ENCODE peak calls at places on chromosomes 1 and 21, in eight cellular contexts. I, X, L, J, G, N, T and B are unnamed samples.
A peak's percentile ranks its signal among the peaks of the same experiment; 100 is the strongest.

GRCh38 chr1:23167353-23168078 is 1.1 kb downstream of the LUZP1 start:
- DNase-seq in X (peak; percentile 84), G (peak; percentile 69), L (peak; percentile 88), N (peak; percentile 79), I (peak; percentile 81), J (no peak), T (peak; percentile 85), B (peak; percentile 90)

GRCh38 chr21:38468989-38469388 is 29.3 kb downstream of the ERG start:
- DNase-seq in L (no peak), I (no peak), X (no peak), G (no peak), J (no peak), N (no peak), T (no peak), B (no peak)

GRCh38 chr1:14363191-14363590 is 235.3 kb upstream of the KAZN start:
- DNase-seq in T (no peak), N (no peak), X (no peak), J (no peak), L (no peak), G (no peak), I (no peak), B (no peak)

GRCh38 chr1:21621051-21621450 is 48.1 kb downstream of the RAP1GAP start:
- DNase-seq in X (no peak), N (no peak), I (no peak), J (no peak), T (no peak), G (no peak), L (no peak), B (no peak)

GRCh38 chr1:39103321-39104157 is 77.4 kb downstream of the NDUFS5 start:
- DNase-seq in J (no peak), G (no peak), T (no peak), I (no peak), N (no peak), X (no peak), L (no peak), B (no peak)

GRCh38 chr1:22912311-22912710 is 60.4 kb downstream of the LACTBL1 start:
- DNase-seq in X (no peak), G (no peak), I (no peak), J (no peak), N (no peak), T (no peak), L (no peak), B (no peak)

GRCh38 chr1:169321539-169321938 is 46.1 kb downstream of the NME7 start:
- DNase-seq in I (no peak), T (no peak), L (no peak), J (peak; percentile 28), N (no peak), G (no peak), X (no peak), B (no peak)

GRCh38 chr1:223662943-223663342 is 2.6 kb downstream of the CAPN8 start:
- DNase-seq in X (no peak), L (no peak), T (no peak), N (no peak), J (no peak), G (no peak), I (no peak), B (no peak)

GRCh38 chr1:174788981-174789380 is 210.8 kb upstream of the CACYBP start:
- DNase-seq in G (no peak), J (no peak), I (no peak), N (no peak), T (no peak), X (no peak), L (no peak), B (no peak)

GRCh38 chr1:40627987-40628902 is 37.2 kb downstream of the RIMS3 start:
- DNase-seq in T (no peak), L (no peak), I (no peak), N (no peak), X (no peak), J (no peak), G (no peak), B (no peak)

GRCh38 chr1:235902638-235903542 is 36.2 kb upstream of the LYST start:
- DNase-seq in X (no peak), T (no peak), N (no peak), J (peak; percentile 79), I (no peak), L (no peak), G (peak; percentile 78), B (peak; percentile 90)

GRCh38 chr1:168235937-168236336 is 10.1 kb downstream of the SFT2D2 start:
- DNase-seq in X (no peak), J (no peak), I (no peak), G (no peak), L (no peak), N (no peak), T (no peak), B (no peak)

GRCh38 chr1:70706381-70707173 is 295.5 kb downstream of the CTH start:
- DNase-seq in G (no peak), L (no peak), X (peak; percentile 79), I (no peak), N (no peak), T (no peak), J (no peak), B (peak; percentile 6)

DNA sequence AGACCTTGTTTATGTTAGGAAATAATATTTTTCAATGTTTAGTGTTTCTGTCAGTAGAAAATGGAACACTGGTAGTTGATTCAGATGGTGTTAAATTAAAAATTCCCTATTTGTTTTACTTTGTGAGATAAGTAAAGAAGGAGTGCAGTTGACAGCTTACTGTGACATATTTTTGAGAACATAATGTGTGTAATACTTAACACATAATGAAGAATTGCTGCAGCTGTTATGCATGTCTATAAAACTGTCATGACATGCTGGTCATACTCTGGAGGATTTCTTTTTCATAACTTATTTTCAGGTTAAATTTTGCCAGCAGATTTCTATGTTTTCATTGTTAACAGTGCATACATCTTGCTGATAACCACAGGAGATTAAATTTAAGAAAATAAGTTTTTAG is 296.1 kb downstream of the CTH start:
- DNase-seq in J (no peak), X (no peak), N (no peak), I (no peak), T (no peak), G (no peak), L (no peak), B (no peak)
- TF ChIP-seq POLR2AphosphoS5 in J (no peak), X (no peak), N (no peak), I (no peak), T (no peak), G (no peak), L (no peak), B (no peak)

DNA sequence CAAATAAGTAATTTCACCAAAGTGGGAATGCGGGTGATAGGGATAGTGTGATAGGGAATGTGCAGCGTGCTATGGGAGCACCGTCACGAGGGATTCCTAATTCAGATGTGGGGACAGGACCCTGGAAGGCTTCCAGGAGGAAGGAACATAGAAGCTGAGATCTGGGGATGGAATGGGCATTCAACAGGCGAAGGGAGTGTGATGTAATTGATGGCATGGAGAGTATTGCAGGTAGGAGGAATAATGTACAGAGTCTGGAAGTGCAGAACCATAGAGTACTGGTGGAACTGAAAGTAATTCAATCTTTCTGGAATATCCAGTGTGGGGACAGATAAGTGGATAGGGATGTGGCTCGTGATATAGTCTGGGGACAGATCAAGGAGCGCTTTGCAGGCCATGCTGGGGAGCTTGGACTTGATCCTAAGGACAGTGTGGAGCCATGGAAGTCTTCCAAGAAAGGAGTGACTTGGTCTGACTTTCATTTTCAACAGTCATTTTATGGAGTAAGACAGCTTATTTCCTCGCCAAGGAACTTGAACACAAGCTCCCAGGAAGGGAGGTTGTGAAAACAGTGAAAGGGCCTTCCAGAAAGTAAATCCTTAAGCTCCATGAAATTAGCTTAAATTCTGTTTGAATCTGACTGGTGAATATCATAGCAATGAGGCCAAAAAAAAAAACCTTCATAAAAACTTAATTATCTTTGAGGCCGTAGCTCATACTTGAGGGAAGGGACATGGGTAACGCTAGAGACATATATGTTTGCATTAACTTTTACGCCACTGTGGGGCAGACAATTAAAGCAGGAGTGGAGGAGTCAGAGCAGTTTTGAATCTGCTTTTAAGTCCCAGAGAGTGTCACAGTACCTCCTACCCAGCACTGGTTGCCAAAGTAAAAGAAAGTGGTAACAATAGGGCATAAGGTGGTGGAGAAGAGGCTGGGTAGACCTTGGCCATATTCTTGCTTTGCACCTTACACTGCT is 55.8 kb downstream of the ROR1 start:
- DNase-seq in N (no peak), T (no peak), G (no peak), L (no peak), J (no peak), X (no peak), I (no peak), B (no peak)
- H3K27ac ChIP-seq in N (no peak overlapping the region), T (no peak overlapping the region), G (no peak overlapping the region), L (no peak overlapping the region), J (no peak overlapping the region), X (no peak overlapping the region), I (no peak overlapping the region), B (no peak overlapping the region)

DNA sequence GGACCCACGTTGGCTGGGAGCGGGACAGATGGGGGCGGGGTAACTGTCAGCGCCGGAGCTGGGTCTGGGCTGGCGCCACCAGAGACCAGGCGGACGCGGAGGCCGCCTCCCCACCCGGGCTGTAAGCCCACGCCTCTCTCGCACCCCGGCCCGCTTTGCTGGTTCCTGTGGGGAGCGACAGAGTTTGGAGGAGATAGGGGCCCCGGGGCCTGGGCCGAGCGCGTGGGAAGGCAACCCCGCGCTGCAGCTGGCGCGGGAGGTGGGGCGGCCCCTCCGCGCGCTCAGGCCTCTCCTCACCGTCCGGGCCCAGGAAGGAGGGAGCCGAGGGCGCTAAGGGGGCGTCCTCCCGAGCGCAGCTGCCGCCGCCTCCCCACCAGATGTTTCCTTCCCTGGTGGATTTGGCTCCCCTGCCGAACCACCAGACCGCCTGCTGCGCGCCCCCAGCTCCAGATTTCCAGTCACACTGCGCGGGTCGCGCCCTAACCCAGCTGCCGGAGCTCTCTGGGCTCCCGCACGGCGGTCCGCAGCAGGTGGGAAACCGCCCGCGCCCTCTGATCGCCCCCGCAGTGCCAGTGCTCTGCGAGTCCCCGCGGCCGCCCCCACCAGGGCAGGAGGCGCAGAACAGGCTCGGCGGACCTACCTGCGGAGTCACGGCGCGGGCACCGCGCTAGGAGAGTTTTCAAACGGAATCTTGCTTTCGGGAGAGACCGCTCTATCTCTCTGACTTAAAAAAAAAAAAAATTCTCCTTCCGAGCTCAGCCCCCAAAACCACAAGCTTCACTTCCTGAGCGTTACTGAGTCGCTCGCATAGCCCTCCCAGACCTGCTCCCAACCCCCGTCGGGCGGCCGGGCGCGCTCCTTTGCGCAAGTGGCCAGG is 1.1 kb downstream of the GFI1 start:
- DNase-seq in X (peak; percentile 84), I (no peak), G (no peak), J (peak; percentile 51), N (peak; percentile 75), L (peak; percentile 54), T (peak; percentile 96), B (peak; percentile 92)
- TF ChIP-seq POLR2AphosphoS5 in X (no peak), I (no peak), G (no peak), J (peak; percentile 73), N (no peak), L (no peak), T (peak; percentile 62), B (no peak)

DNA sequence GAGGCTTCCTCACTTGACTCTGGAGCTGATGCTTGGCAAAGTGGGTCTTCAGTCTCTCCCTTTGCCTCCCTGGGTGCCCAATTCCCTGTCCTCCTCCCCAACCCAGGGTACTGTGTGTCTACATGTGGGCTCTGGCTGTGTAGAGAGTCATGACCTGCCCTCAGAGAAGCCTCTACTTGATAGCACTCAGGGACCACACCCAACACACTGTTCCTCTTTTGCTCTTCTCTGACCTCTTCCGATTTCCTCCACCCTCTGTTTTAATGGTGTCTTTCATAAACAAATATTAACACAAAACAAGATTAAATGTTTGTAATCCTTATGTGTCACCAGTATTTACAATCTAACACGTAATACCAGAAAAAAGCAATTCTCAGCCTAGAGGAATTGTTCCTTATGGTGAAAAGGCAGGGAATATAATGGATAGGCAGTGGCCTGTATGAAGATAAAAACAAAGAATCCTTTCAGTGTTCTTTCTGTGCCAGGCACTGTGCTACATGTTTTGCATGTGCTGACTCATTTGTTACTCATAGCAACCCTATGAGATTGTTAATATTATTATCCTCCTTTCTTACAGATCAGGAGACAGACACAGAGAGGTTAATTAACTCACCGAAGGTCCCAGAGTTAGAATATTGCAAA is 58.2 kb downstream of the HSD3B1 start:
- DNase-seq in L (no peak), T (no peak), N (no peak), I (no peak), X (no peak), G (no peak), J (no peak), B (no peak)
- H3K27ac ChIP-seq in L (no peak overlapping the region), T (no peak overlapping the region), N (no peak overlapping the region), I (peak overlapping the region; percentile 71), X (no peak overlapping the region), G (no peak overlapping the region), J (no peak overlapping the region), B (no peak overlapping the region)